ENCODE peak calls at places on chromosomes 5 and 9, in seven cellular contexts. Q is tibial nerve, E is sigmoid colon, F is left ventricle myocardium inferior, M is heart right ventricle, K is lower lobe of right lung, N is heart left ventricle. B is an unnamed sample. For H3K4me1, the result is how much of the 10 kb centered on the place peaks cover.

GRCh38 chr5:56356121-56356875 is 123.2 kb upstream of the ANKRD55 start:
- DNase-seq in Q (no peak), E (no peak), N (no peak), M (no peak), F (no peak), K (no peak), B (no peak)

GRCh38 chr9:1429328-1429727 is 379.2 kb downstream of the DMRT2 start:
- DNase-seq in M (no peak), F (peak), N (peak), Q (peak), K (no peak), E (no peak), B (no peak)

GRCh38 chr9:131658753-131659129 is 81.1 kb downstream of the RAPGEF1 start:
- DNase-seq in M (no peak), F (no peak), K (no peak), Q (no peak), N (no peak), E (no peak), B (no peak)

GRCh38 chr9:81559741-81560140 is 129.6 kb downstream of the TLE1 start:
- DNase-seq in F (no peak), E (no peak), Q (no peak), K (no peak), N (no peak), M (no peak), B (no peak)

GRCh38 chr5:83564069-83564749 is 92.7 kb downstream of the VCAN start:
- DNase-seq in F (no peak), N (no peak), E (no peak), Q (no peak), K (no peak), M (no peak), B (no peak)

GRCh38 chr5:168011096-168011495 is 280.3 kb upstream of the WWC1 start:
- DNase-seq in K (no peak), E (no peak), F (no peak), Q (no peak), M (no peak), N (no peak), B (no peak)

GRCh38 chr9:26856413-26857032 is 36.1 kb downstream of the CAAP1 start:
- DNase-seq in N (no peak), F (no peak), Q (no peak), K (no peak), E (no peak), M (no peak), B (no peak)

GRCh38 chr5:149386166-149386565 is 7.1 kb upstream of the IL17B start:
- DNase-seq in M (no peak), F (no peak), K (no peak), Q (no peak), E (peak), N (no peak), B (no peak)

GRCh38 chr5:61000887-61001286 is 55.9 kb downstream of the NDUFAF2 start:
- DNase-seq in N (no peak), Q (no peak), E (no peak), M (no peak), K (no peak), F (no peak), B (no peak)

GRCh38 chr5:170306381-170306790 is 8.8 kb upstream of the LCP2 start:
- DNase-seq in N (peak), K (no peak), Q (peak), M (peak), F (peak), E (peak), B (peak)

GRCh38 chr5:31364881-31365636 is 166.8 kb downstream of the DROSHA start:
- DNase-seq in K (no peak), N (no peak), M (no peak), F (no peak), Q (no peak), E (no peak), B (no peak)

GRCh38 chr5:107063511-107063910 is 607.2 kb downstream of the EFNA5 start:
- DNase-seq in M (no peak), E (no peak), Q (no peak), K (no peak), F (no peak), N (no peak), B (no peak)

GRCh38 chr5:154771383-154771901 is 16.3 kb downstream of the LARP1 start:
- DNase-seq in Q (peak), K (no peak), F (no peak), E (peak), N (peak), M (peak), B (no peak)

GRCh38 chr9:79570449-79571308 is 1.1 kb upstream of the TLE4 start:
- DNase-seq in K (peak), Q (peak), N (peak), E (peak), F (peak), M (peak), B (peak)

GRCh38 chr5:160423025-160423554 is 1.4 kb downstream of the PTTG1 start:
- DNase-seq in M (no peak), N (no peak), K (no peak), Q (no peak), F (no peak), E (no peak), B (no peak)

GRCh38 chr9:98885575-98886292 is 58.0 kb upstream of the COL15A1 start:
- DNase-seq in E (no peak), M (no peak), N (no peak), F (no peak), K (no peak), Q (no peak), B (no peak)

GRCh38 chr5:2891781-2892180 is 140.3 kb upstream of the IRX2 start:
- DNase-seq in F (no peak), Q (no peak), K (no peak), M (no peak), E (no peak), N (no peak), B (peak)

GRCh38 chr9:81682797-81683196 is 6.5 kb downstream of the TLE1 start:
- DNase-seq in F (no peak), Q (no peak), K (no peak), N (no peak), M (no peak), E (no peak), B (no peak)

GRCh38 chr5:96093890-96094381 is 132.3 kb upstream of the ELL2 start:
- DNase-seq in Q (no peak), E (no peak), N (no peak), F (no peak), K (no peak), M (no peak), B (no peak)

GRCh38 chr5:173236531-173237501 is 1.8 kb upstream of the NKX2-5 start:
- DNase-seq in N (no peak), Q (no peak), M (no peak), E (no peak), K (no peak), F (no peak), B (no peak)

GRCh38 chr5:42949348-42950090 is 90.6 kb downstream of the ANXA2R start:
- DNase-seq in E (peak), N (peak), K (peak), F (peak), M (peak), Q (peak), B (peak)

GRCh38 chr9:109989296-109989695 is 209.3 kb downstream of the PALM2AKAP2 start:
- DNase-seq in M (no peak), E (no peak), N (no peak), Q (no peak), K (no peak), F (no peak), B (no peak)

GRCh38 chr5:144684899-144685298 is 514.2 kb downstream of the KCTD16 start:
- DNase-seq in M (no peak), E (no peak), F (no peak), N (no peak), K (no peak), Q (no peak), B (no peak)

GRCh38 chr5:43309122-43309521 is 4.1 kb downstream of the HMGCS1 start:
- DNase-seq in E (no peak), K (no peak), N (no peak), M (no peak), F (no peak), Q (no peak), B (no peak)

GRCh38 chr5:103571730-103572129 is 9.1 kb upstream of the NUDT12 start:
- DNase-seq in F (no peak), M (no peak), E (no peak), Q (no peak), K (no peak), N (no peak), B (no peak)

GRCh38 chr9:118630931-118631595 is 738.2 kb downstream of the BRINP1 start:
- DNase-seq in M (no peak), E (no peak), K (no peak), N (no peak), F (no peak), Q (no peak), B (no peak)

DNA sequence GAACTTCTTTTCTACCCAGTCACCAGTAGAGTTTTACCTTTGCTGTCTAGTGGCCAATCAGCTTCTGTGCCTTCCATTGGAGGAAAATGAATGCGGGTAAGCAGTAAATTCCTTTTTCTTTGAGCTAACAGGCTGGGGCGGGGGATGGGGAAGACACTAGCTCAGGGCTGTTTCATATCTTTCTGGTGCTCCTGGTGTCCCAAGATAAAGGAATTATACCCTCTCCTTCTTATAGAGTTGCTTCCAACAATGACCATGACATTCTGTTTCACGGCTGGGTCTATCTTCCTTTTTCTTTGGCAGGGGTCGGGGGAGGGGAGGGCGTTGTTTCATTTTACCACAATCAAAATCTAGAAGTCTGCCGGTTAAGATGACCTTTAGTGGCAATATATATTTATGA is 51.2 kb upstream of the RPS23 start:
- DNase-seq in Q (no peak), E (no peak), F (no peak), M (no peak), K (no peak), N (no peak), B (no peak)
- TF ChIP-seq CTCF in Q (no peak), E (no peak), F (no peak), M (no peak), K (no peak), N (no peak), B (no peak)

GRCh38 chr9:94952553-94953373 is 226.3 kb downstream of the AOPEP start:
- DNase-seq in F (no peak), Q (peak), N (no peak), E (no peak), K (no peak), M (peak), B (peak)
- H3K4me1 ChIP-seq in F (half or more), Q (under half), N (half or more), E (under half), K (under half), M (half or more), B (under half)

DNA sequence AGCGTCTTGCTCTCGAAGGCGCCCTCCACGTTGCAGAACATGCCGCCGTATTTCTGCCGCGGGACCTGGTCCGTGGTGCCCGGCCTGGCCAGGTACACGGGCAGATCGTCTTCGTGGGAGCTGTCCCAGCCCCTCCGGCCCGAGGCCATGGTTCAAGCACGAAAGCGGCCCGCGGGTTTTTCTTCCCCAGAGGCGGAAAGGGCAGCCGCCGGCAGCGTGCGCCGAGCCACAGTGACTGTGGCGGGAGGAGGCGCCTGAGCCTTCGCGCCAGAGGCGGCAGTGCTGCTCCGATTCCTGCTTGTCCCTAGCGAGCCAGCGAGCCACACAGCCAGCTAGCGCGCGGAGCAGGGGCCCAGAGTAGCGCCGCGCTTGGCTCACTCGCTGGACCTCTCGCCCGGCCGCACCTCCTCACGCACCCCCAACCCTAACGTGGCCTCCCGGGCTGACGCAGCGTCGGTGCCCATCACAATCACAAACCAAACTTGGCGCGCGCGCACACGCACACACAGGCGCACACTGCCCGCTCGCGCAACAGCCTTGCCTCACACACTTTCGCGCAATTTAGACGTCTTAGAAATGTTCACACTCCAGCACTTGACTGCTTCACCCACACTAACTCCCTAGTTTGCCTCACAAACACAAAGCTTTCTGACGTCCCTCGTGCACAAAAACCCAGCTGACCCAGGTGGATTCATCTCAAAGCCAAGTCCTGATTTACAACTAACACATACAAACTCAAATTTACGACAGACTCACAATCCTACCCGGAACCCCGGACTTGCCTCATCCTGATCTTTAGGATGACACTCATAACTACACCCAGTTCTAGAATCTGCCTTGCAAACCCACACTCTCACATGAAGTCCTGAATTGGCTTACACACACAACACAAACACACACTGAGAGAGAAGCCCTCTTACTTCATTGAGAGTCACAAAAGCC is at the start of gene DPYSL3:
- DNase-seq in K (peak), M (peak), Q (peak), F (peak), N (peak), E (peak), B (peak)
- TF ChIP-seq CTCF in K (peak), M (peak), Q (peak), F (peak), N (peak), E (no peak), B (peak)

DNA sequence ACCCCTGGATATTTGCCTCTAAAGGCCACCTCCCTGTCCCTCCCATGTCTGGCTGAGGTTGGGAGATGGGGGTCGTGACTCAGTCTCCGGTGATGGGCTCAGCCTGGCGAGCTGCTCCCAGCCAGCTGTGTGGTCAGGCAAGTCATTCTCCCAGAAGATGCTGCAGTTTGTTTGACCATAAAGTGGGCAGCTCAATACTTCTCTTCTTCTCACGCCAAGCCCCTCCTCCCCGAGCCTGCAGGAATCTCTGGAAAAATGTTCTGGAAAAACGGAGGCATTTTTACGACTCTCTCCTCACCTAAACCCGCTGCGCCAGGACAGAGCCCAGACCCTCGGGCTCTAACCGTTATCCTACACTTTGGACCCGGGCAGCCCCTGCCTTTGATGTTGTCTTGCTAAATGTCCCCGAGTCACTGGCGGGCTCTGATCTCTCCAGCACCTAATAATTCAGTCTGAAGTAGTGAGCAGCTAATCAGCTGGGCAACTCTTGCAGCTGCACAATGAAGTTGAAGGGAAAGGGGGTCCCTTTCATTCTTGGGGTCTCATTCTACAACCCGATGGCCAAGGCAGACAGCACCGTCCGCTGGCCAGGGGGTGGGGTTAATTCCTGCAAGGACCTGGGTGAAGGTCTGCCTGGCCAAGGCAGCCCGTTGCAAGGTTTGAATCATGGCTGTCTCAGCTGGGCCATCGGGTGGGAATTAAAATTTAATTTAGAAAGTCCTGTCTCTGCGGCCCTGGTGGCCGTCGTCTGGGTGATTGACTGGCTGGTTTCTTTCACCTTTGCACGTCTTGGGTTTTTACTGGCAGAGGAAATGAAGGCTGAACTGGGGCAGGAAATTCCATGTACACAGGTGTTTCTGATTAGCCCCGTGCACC is 12.3 kb downstream of the DCANP1 start:
- DNase-seq in K (no peak), F (no peak), M (no peak), E (no peak), Q (no peak), N (no peak), B (no peak)
- H3K4me1 ChIP-seq in K (under half), F (under half), M (under half), E (under half), Q (under half), N (under half), B (under half)

GRCh38 chr5:165805756-165806155 is 2300.3 kb downstream of the MAT2B start:
- DNase-seq in N (no peak), F (no peak), E (no peak), Q (no peak), K (no peak), M (no peak), B (no peak)
- TF ChIP-seq CTCF in N (no peak), F (no peak), E (no peak), Q (no peak), K (no peak), M (no peak), B (no peak)

GRCh38 chr9:115997923-115998322 is 155.7 kb upstream of the PAPPA start:
- DNase-seq in M (no peak), E (no peak), N (no peak), F (no peak), K (no peak), Q (no peak), B (no peak)
- H3K4me1 ChIP-seq in M (under half), E (under half), N (under half), F (under half), K (under half), Q (under half), B (under half)

GRCh38 chr5:151295801-151296477 is 7.6 kb downstream of the SLC36A3 start:
- DNase-seq in Q (no peak), N (no peak), E (no peak), K (no peak), F (no peak), M (no peak), B (no peak)

GRCh38 chr5:151296478-151296830 is 7.1 kb downstream of the SLC36A3 start:
- DNase-seq in K (no peak), N (no peak), F (no peak), M (no peak), Q (no peak), E (no peak), B (no peak)

GRCh38 chr5:151298465-151298864 is 5.1 kb downstream of the SLC36A3 start:
- DNase-seq in E (no peak), N (no peak), F (no peak), Q (no peak), K (no peak), M (no peak), B (no peak)

GRCh38 chr5:151296974-151297373 is 6.6 kb downstream of the SLC36A3 start:
- DNase-seq in E (no peak), F (no peak), M (no peak), K (no peak), Q (no peak), N (no peak), B (no peak)

DNA sequence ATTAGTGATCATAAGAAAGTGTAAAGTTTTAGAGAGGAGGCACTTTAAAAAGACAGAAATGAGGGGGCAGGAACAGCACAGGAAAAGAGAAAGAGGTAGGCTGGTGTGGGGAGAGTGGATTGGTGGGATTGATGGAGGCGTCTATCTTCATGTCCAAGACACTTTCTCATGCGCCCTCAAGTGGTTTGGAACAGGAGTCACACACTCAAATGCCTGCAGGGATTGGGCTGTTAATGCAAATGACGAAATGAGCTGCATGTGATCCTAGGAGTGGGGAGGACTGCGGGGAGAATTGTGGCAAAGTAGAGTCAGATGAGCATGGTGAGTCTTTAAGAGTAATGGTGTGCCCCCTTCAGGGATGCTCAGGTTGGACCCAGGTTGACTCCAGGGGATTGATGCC is 5.5 kb downstream of the SLC36A3 start:
- DNase-seq in N (no peak), F (no peak), K (no peak), M (peak), Q (peak), E (no peak), B (no peak)
- TF ChIP-seq CTCF in N (no peak), F (no peak), K (no peak), M (peak), Q (peak), E (no peak), B (no peak)

B was measured in right atrium auricular region.